ENCODE peak calls at places on chromosomes 11 and 22, in six cellular contexts. O is K562, Z is HCT116, V is HepG2, W is GM12878, B is H1. X is an unnamed sample.

GRCh38 chr11:117892651-117893050 is 16.2 kb upstream of the FXYD6 start:
- DNase-seq in V (no peak), W (no peak), O (no peak), B (no peak), Z (no peak), X (no peak)

GRCh38 chr11:63666874-63667273 is 4.3 kb downstream of the ATL3 start:
- DNase-seq in V (no peak), O (no peak), W (no peak), Z (no peak), B (no peak), X (no peak)

GRCh38 chr11:125933030-125933813 is 12.6 kb upstream of the VSIG10L2 start:
- DNase-seq in W (no peak), Z (no peak), B (peak; percentile 19), O (no peak), V (no peak), X (no peak)

GRCh38 chr11:116927163-116927772 is 89.8 kb upstream of the APOA1 start:
- DNase-seq in Z (no peak), B (no peak), W (no peak), V (peak; percentile 13), O (no peak), X (no peak)

GRCh38 chr11:72578051-72578450 is 96.2 kb downstream of the PDE2A start:
- DNase-seq in W (no peak), Z (no peak), B (no peak), V (no peak), O (no peak), X (no peak)

GRCh38 chr22:17972385-17973181 is 51.8 kb downstream of the MICAL3 start:
- DNase-seq in V (peak; percentile 84), W (no peak), B (no peak), O (no peak), Z (no peak), X (no peak)

GRCh38 chr11:14443642-14444041 is 56.0 kb downstream of the COPB1 start:
- DNase-seq in O (no peak), V (peak; percentile 46), Z (no peak), B (no peak), W (no peak), X (no peak)

GRCh38 chr11:35529971-35530495 is 4.6 kb upstream of the PAMR1 start:
- DNase-seq in V (no peak), W (no peak), O (no peak), B (no peak), Z (no peak), X (no peak)

GRCh38 chr22:25569983-25570382 is 5.5 kb downstream of the GRK3 start:
- DNase-seq in V (no peak), Z (no peak), W (no peak), O (no peak), B (no peak), X (no peak)

GRCh38 chr11:58618215-58618614 is 4.2 kb upstream of the CNTF start:
- DNase-seq in W (no peak), Z (no peak), O (no peak), B (no peak), V (peak; percentile 21), X (no peak)

GRCh38 chr11:36377759-36378553 is 81.9 kb downstream of the PRR5L start:
- DNase-seq in V (no peak), B (no peak), W (no peak), Z (no peak), O (no peak), X (no peak)

GRCh38 chr11:1907955-1908354 is 11.5 kb upstream of the TNNT3 start:
- DNase-seq in W (no peak), O (no peak), V (no peak), B (no peak), Z (no peak), X (no peak)

GRCh38 chr11:797300-798092 is 585 bp downstream of the SLC25A22 start:
- DNase-seq in W (no peak), B (no peak), Z (no peak), O (peak; percentile 65), V (peak; percentile 78), X (peak; percentile 65)

GRCh38 chr11:70655816-70656215 is 257.5 kb downstream of the CTTN start:
- DNase-seq in W (no peak), V (no peak), O (no peak), Z (no peak), B (no peak), X (no peak)

GRCh38 chr22:24424001-24424900 is 3.1 kb upstream of the ADORA2A start:
- DNase-seq in V (no peak), B (no peak), O (peak; percentile 56), W (no peak), Z (no peak), X (no peak)

GRCh38 chr11:69208190-69209037 is 52.7 kb downstream of the SMIM38 start:
- DNase-seq in Z (no peak), B (no peak), W (no peak), O (no peak), V (no peak), X (no peak)

GRCh38 chr22:48417143-48418070 is 1410.3 kb downstream of the BRD1 start:
- DNase-seq in W (no peak), O (no peak), B (no peak), V (no peak), Z (no peak), X (no peak)

GRCh38 chr11:114846040-114846791 is 167.9 kb downstream of the NXPE2 start:
- DNase-seq in V (no peak), B (no peak), W (no peak), Z (no peak), O (no peak), X (no peak)

GRCh38 chr11:6646040-6646439 is 9.6 kb downstream of the DCHS1 start:
- DNase-seq in Z (no peak), V (no peak), O (peak; percentile 34), W (no peak), B (no peak), X (no peak)

GRCh38 chr11:102138677-102139076 is 28.4 kb downstream of the YAP1 start:
- DNase-seq in W (no peak), V (no peak), B (no peak), Z (no peak), O (no peak), X (no peak)

GRCh38 chr11:71190551-71190950 is 61.8 kb downstream of the SHANK2 start:
- DNase-seq in Z (no peak), O (no peak), V (no peak), W (no peak), B (no peak), X (no peak)

GRCh38 chr11:92980291-92980690 is 10.8 kb downstream of the MTNR1B start:
- DNase-seq in V (no peak), W (no peak), B (no peak), Z (no peak), O (no peak), X (no peak)

GRCh38 chr22:32660292-32660691 is 141.2 kb upstream of the TIMP3 start:
- DNase-seq in B (peak; percentile 36), W (no peak), V (peak; percentile 78), Z (peak; percentile 37), O (peak; percentile 69), X (peak; percentile 27)
- TF ChIP-seq JUND in B (no peak), W (no peak), V (peak; percentile 68), Z (no peak), O (no peak), X (no peak)

DNA sequence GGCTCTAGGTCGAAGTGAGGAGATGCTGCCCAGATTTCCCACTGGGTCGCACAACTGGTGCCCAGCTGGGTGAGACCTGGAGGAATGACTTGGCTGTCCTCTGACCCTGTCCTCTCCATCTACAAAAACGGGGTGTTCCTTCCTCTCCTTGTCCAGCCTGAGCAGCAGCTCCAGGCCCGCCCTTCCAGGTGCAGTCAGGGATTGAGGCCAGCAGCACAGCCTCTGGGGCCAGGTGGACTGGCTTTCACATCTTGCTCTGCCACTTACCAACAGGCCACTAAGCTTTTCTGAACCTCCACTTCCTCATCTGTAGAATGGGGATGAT is 91.7 kb upstream of the LMO1 start:
- DNase-seq in W (no peak), Z (no peak), V (no peak), B (no peak), O (no peak), X (no peak)
- TF ChIP-seq JUND in W (no peak), Z (no peak), V (no peak), B (no peak), O (no peak), X (no peak)

GRCh38 chr11:45665206-45665932 is at the start of gene CHST1:
- DNase-seq in W (no peak), B (no peak), Z (no peak), V (no peak), O (peak; percentile 78), X (peak; percentile 75)
- TF ChIP-seq JUND in W (no peak), B (no peak), Z (no peak), V (no peak), O (no peak), X (no peak)

DNA sequence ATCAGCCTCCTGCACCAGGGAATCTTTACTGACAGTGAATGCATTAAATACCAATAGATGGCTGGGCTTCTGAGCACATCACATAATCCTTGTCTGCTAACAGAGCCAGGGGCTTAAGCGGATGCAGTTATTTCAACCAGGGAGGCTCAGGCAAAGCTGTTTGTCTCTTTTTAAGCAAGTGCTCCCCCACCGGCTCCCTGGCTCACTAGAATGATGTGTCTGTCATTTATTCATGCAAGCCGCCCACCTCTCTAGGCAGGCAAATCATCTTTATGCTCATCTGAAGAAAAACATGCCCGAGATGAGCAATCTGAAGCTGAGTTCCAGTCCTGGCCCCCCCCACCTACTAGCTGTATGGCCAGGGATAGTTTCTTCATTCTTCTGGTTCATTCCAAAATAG is 182.2 kb downstream of the TENM4 start:
- DNase-seq in W (no peak), B (no peak), O (no peak), V (no peak), Z (no peak), X (no peak)
- TF ChIP-seq JUND in W (no peak), B (no peak), O (no peak), V (no peak), Z (no peak), X (no peak)

DNA sequence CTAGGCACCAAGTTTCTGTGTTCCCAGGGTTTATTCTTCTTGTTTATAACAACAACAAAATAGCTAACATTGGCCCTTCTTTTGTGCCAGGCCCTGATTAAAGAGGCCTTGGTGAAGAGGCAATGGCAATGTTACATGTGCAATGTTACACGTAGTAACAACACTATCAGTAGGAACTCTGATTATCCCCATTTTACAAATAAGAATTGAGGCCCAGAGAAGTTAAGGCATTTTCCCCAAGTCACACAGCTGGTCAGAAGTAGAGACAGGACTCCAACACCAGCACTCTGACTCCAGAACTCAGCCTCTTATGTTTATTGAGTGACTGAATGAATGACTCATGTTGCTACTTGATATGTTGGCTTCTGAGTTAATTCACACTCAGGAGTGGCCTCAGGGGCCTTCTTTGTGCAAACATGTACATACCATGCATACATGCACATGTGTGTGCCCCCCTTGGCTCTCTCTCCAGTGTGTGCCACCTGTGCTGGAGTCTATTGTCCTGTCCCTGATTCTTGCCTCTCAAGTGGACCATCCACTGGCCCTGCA is 98.5 kb downstream of the TP53I11 start:
- DNase-seq in W (no peak), Z (no peak), B (no peak), O (no peak), V (no peak), X (no peak)
- TF ChIP-seq JUND in W (no peak), Z (no peak), B (no peak), O (no peak), V (no peak), X (no peak)

DNA sequence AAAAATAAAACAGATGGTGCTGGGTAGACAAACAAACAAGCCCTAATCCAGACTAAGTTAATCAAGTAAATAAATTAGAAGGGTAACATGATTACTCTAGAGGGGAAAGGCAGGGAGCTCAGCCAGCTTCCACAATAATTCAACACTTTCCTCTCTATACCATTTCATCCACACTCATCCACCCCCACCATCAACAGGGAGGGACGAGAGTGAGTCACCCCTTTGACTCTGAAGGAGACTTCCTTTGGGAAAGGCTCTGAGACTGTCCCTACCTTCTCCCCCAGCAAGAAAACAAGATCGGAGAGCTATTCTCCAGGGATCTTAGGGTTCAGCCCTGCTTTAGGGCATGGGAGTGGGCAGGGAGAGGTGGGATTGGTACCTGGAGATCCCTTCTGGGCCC is 33.1 kb downstream of the TRIM66 start:
- DNase-seq in W (no peak), O (no peak), V (no peak), B (no peak), Z (no peak), X (no peak)
- TF ChIP-seq JUND in W (no peak), O (no peak), V (no peak), B (no peak), Z (no peak), X (no peak)